ENCODE peak calls at places on chromosomes 16 and 17, in four cellular contexts. V is IMR-90, R is H9, P is H1. L is an unnamed sample.

GRCh38 chr16:58515871-58516767 is 802 bp downstream of the SETD6 start:
- DNase-seq in R (peak; percentile 74), V (no peak), P (no peak), L (peak; percentile 66)

GRCh38 chr16:66248096-66248495 is 118.4 kb upstream of the CDH5 start:
- DNase-seq in R (no peak), P (no peak), V (peak; percentile 77), L (no peak)

GRCh38 chr16:79715088-79715487 is 114.6 kb upstream of the MAF start:
- DNase-seq in V (no peak), R (no peak), P (no peak), L (no peak)

GRCh38 chr17:37301288-37301687 is 74.5 kb upstream of the C17orf78 start:
- DNase-seq in P (no peak), V (peak; percentile 17), R (no peak), L (peak; percentile 56)

GRCh38 chr17:82876602-82877391 is 37.0 kb upstream of the ZNF750 start:
- DNase-seq in R (peak; percentile 69), P (no peak), V (peak; percentile 78), L (peak; percentile 57)

GRCh38 chr16:3879258-3879886 is 1.1 kb downstream of the CREBBP start:
- DNase-seq in R (peak; percentile 32), P (no peak), V (no peak), L (no peak)

GRCh38 chr17:65102788-65103187 is 34.4 kb upstream of the RGS9 start:
- DNase-seq in R (no peak), P (no peak), V (no peak), L (no peak)

GRCh38 chr16:84137769-84138357 is 7.1 kb downstream of the HSDL1 start:
- DNase-seq in V (no peak), P (no peak), R (no peak), L (peak; percentile 43)

GRCh38 chr16:61413026-61413425 is 623.2 kb downstream of the CDH8 start:
- DNase-seq in R (no peak), V (no peak), P (no peak), L (no peak)

GRCh38 chr16:19717319-19717718 is 708 bp downstream of the KNOP1 start:
- DNase-seq in R (no peak), V (peak; percentile 8), P (no peak), L (peak; percentile 54)

GRCh38 chr17:29449865-29450671 is 59.9 kb downstream of the TAOK1 start:
- DNase-seq in R (no peak), P (no peak), V (no peak), L (no peak)

GRCh38 chr17:75808905-75809621 is 24.5 kb downstream of the UNK start:
- DNase-seq in V (peak; percentile 37), P (no peak), R (peak; percentile 29), L (peak; percentile 29)

GRCh38 chr17:17032131-17032692 is 10.0 kb upstream of the MPRIP start:
- DNase-seq in P (no peak), V (peak; percentile 89), R (no peak), L (no peak)

GRCh38 chr16:11233727-11234376 is 22.2 kb downstream of the SOCS1 start:
- DNase-seq in V (no peak), P (no peak), R (peak; percentile 52), L (peak; percentile 29)

GRCh38 chr17:21250719-21251305 is 2.4 kb downstream of the NATD1 start:
- DNase-seq in R (no peak), P (no peak), V (no peak), L (no peak)

GRCh38 chr16:20610192-20610891 is 34.2 kb upstream of the ACSM2B start:
- DNase-seq in V (no peak), R (no peak), P (no peak), L (no peak)

GRCh38 chr17:4852504-4853075 is 19.4 kb downstream of the MINK1 start:
- DNase-seq in V (peak; percentile 78), P (no peak), R (no peak), L (no peak)

GRCh38 chr17:56160395-56160889 is 7.2 kb downstream of the ANKFN1 start:
- DNase-seq in R (no peak), V (no peak), P (no peak), L (no peak)

GRCh38 chr17:4247361-4247980 is 16.3 kb downstream of the ANKFY1 start:
- DNase-seq in P (no peak), V (no peak), R (no peak), L (no peak)

GRCh38 chr17:16352303-16352837 is 899 bp downstream of the CENPV start:
- DNase-seq in P (no peak), V (peak; percentile 30), R (peak; percentile 76), L (peak; percentile 84)

GRCh38 chr17:8488931-8489330 is 53.2 kb downstream of the NDEL1 start:
- DNase-seq in R (no peak), P (no peak), V (peak; percentile 98), L (peak; percentile 68)

GRCh38 chr16:55107851-55108250 is 177.2 kb downstream of the IRX5 start:
- DNase-seq in V (no peak), P (no peak), R (no peak), L (no peak)

GRCh38 chr17:76432712-76433336 is 20.1 kb downstream of the UBE2O start:
- DNase-seq in V (peak; percentile 49), R (no peak), P (no peak), L (peak; percentile 55)

GRCh38 chr17:61436995-61437704 is 15.1 kb upstream of the TBX4 start:
- DNase-seq in P (no peak), V (no peak), R (no peak), L (no peak)

GRCh38 chr17:40118093-40118492 is 3.7 kb upstream of the MSL1 start:
- DNase-seq in P (no peak), R (no peak), V (no peak), L (no peak)

GRCh38 chr17:76540381-76541300 is 797 bp downstream of the PRCD start:
- DNase-seq in V (peak; percentile 94), R (peak; percentile 100), P (peak; percentile 92), L (peak; percentile 99)

GRCh38 chr17:13561606-13562270 is 40.0 kb downstream of the HS3ST3A1 start:
- DNase-seq in P (no peak), V (no peak), R (no peak), L (no peak)

GRCh38 chr17:40510328-40510648 is 8.9 kb upstream of the TNS4 start:
- DNase-seq in R (no peak), P (no peak), V (peak; percentile 68), L (peak; percentile 86)

GRCh38 chr17:80145076-80146075 is 1.6 kb downstream of the EIF4A3 start:
- DNase-seq in R (no peak), V (peak; percentile 5), P (no peak), L (no peak)

GRCh38 chr16:51524070-51524469 is 373.0 kb upstream of the SALL1 start:
- DNase-seq in R (no peak), V (no peak), P (no peak), L (no peak)

GRCh38 chr17:81865733-81866439 is 5.3 kb downstream of the ARHGDIA start:
- DNase-seq in V (no peak), R (peak; percentile 36), P (no peak), L (no peak)

GRCh38 chr17:76537578-76538280 is at the start of gene CYGB:
- DNase-seq in V (no peak), P (no peak), R (no peak), L (peak; percentile 30)

GRCh38 chr17:50541916-50542688 is 4.9 kb upstream of the SPATA20 start:
- DNase-seq in P (no peak), R (peak; percentile 92), V (peak; percentile 69), L (peak; percentile 86)

GRCh38 chr17:57784226-57784895 is 39.3 kb upstream of the CCDC182 start:
- DNase-seq in V (no peak), P (no peak), R (peak; percentile 29), L (no peak)

GRCh38 chr17:77564278-77564920 is 394.1 kb upstream of the TNRC6C start:
- DNase-seq in P (no peak), R (no peak), V (no peak), L (no peak)

GRCh38 chr17:5499790-5500189 is 13.4 kb downstream of the MIS12 start:
- DNase-seq in V (no peak), R (peak; percentile 66), P (no peak), L (peak; percentile 38)

GRCh38 chr16:57998484-57998883 is 2.0 kb downstream of the ZNF319 start:
- DNase-seq in V (no peak), R (peak; percentile 81), P (no peak), L (peak; percentile 85)

GRCh38 chr16:58651965-58652348 is 22.3 kb upstream of the CNOT1 start:
- DNase-seq in P (no peak), V (peak; percentile 79), R (no peak), L (no peak)

GRCh38 chr17:81033535-81034167 is 1.3 kb upstream of the BAIAP2 start:
- DNase-seq in P (no peak), V (no peak), R (no peak), L (no peak)

GRCh38 chr16:2429771-2430663 is 770 bp downstream of the CCNF start:
- DNase-seq in V (peak; percentile 19), P (no peak), R (no peak), L (peak; percentile 19)
- H4K8ac ChIP-seq in V (peak overlapping the region; percentile 29), P (no peak overlapping the region), R (no peak overlapping the region), L (no peak overlapping the region)

DNA sequence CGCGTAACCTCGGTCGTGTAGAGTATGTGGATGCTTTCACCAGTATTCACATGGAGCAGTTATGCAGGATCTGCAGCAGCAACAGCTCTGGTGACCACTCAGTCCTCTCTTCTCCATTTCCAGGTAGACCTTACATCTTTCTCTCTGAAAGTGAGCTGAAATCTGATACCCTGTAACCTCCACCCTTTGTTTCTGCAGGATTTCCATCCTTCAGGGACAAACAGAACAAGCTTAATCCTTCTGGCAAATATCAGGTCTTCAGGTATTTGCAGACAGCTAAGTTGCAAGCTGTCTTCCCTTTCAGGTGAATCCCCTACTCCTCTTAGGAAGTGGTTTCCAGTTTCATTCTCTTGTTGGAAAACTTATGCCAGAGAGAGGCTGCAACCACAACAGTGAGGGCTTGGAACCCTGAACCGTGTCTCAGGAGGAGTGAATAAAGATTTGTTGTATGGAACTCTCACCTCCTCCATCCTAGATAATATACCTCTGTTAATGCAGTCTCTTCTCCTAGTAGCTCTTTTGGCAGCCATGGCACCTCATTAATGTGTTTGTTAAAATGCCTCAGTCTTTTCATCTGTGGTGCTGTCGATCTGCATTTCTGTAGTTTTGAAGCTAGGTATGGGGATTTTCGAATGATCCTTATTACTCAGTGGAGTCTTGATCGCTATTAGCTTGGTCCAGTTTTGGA is 172.5 kb downstream of the PRKCA start:
- DNase-seq in R (peak; percentile 43), P (no peak), V (no peak), L (peak; percentile 69)
- H4K5ac ChIP-seq in R (no peak overlapping the region), P (peak overlapping the region; percentile 69), V (no peak overlapping the region), L (no peak overlapping the region)

GRCh38 chr17:41665566-41666335 is 22.9 kb upstream of the EIF1 start:
- DNase-seq in R (peak; percentile 95), P (no peak), V (peak; percentile 74), L (peak; percentile 87)

GRCh38 chr17:41666708-41667279 is 21.9 kb upstream of the EIF1 start:
- DNase-seq in V (peak; percentile 61), R (peak; percentile 93), P (no peak), L (peak; percentile 78)

GRCh38 chr17:41664587-41665565 is 23.8 kb upstream of the EIF1 start:
- DNase-seq in P (no peak), R (no peak), V (no peak), L (no peak)

GRCh38 chr17:41667280-41668008 is 21.2 kb upstream of the EIF1 start:
- DNase-seq in P (no peak), V (no peak), R (peak; percentile 80), L (no peak)

GRCh38 chr17:41666336-41666680 is 22.4 kb upstream of the EIF1 start:
- DNase-seq in R (no peak), P (no peak), V (peak; percentile 78), L (peak; percentile 43)
- H4K8ac ChIP-seq in R (no peak overlapping the region), P (no peak overlapping the region), V (peak overlapping the region; percentile 93), L (no peak overlapping the region)

GRCh38 chr16:73846292-73846849 is 450.2 kb upstream of the PSMD7 start:
- DNase-seq in V (no peak), R (peak; percentile 52), P (no peak), L (peak; percentile 60)
- H4K5ac ChIP-seq in V (no peak overlapping the region), R (no peak overlapping the region), P (no peak overlapping the region), L (no peak overlapping the region)

GRCh38 chr17:2396568-2397246 is 4.2 kb downstream of the MNT start:
- DNase-seq in V (peak; percentile 98), P (peak; percentile 85), R (peak; percentile 99), L (peak; percentile 95)
- H4K8ac ChIP-seq in V (peak overlapping the region; percentile 88), P (peak overlapping the region; percentile 42), R (no peak overlapping the region), L (no peak overlapping the region)

L was measured in mesendoderm.